ENCODE peak calls at places on chromosome X, in six cellular contexts. One of them, this sample, is unnamed.
A peak's percentile ranks its signal among the peaks of the same experiment; 100 is the strongest.

GRCh38 chrX:16870095-16870860 is at the start of gene RBBP7:
- DNase-seq in Peyer's patch: peak; percentile 92
- DNase-seq in ovary: peak; percentile 96
- DNase-seq in breast epithelium: peak; percentile 90
- DNase-seq in upper lobe of left lung: peak; percentile 93
- DNase-seq in spleen: peak; percentile 98
- DNase-seq in this sample: peak; percentile 97

GRCh38 chrX:119541188-119541587 is 24.0 kb downstream of the STEEP1 start:
- DNase-seq in spleen: no peak
- DNase-seq in upper lobe of left lung: no peak
- DNase-seq in breast epithelium: no peak
- DNase-seq in Peyer's patch: no peak
- DNase-seq in ovary: no peak
- DNase-seq in this sample: no peak

GRCh38 chrX:139831017-139831416 is 101.8 kb downstream of the ATP11C start:
- DNase-seq in Peyer's patch: no peak
- DNase-seq in ovary: no peak
- DNase-seq in breast epithelium: no peak
- DNase-seq in spleen: no peak
- DNase-seq in upper lobe of left lung: no peak
- DNase-seq in this sample: no peak

GRCh38 chrX:28581522-28581921 is 5.7 kb upstream of the IL1RAPL1 start:
- DNase-seq in spleen: no peak
- DNase-seq in Peyer's patch: no peak
- DNase-seq in upper lobe of left lung: no peak
- DNase-seq in ovary: no peak
- DNase-seq in breast epithelium: no peak
- DNase-seq in this sample: no peak

GRCh38 chrX:131544218-131544617 is 344 bp downstream of the OR13H1 start:
- DNase-seq in spleen: no peak
- DNase-seq in ovary: no peak
- DNase-seq in Peyer's patch: no peak
- DNase-seq in upper lobe of left lung: no peak
- DNase-seq in breast epithelium: no peak
- DNase-seq in this sample: no peak

GRCh38 chrX:46327229-46328081 is 217.8 kb downstream of the ZNF674 start:
- DNase-seq in spleen: no peak
- DNase-seq in Peyer's patch: peak; percentile 56
- DNase-seq in ovary: no peak
- DNase-seq in breast epithelium: peak; percentile 61
- DNase-seq in upper lobe of left lung: peak; percentile 33
- DNase-seq in this sample: no peak

GRCh38 chrX:24200133-24200532 is 50.6 kb downstream of the ZFX start:
- DNase-seq in upper lobe of left lung: no peak
- DNase-seq in Peyer's patch: no peak
- DNase-seq in breast epithelium: no peak
- DNase-seq in ovary: no peak
- DNase-seq in spleen: no peak
- DNase-seq in this sample: no peak

GRCh38 chrX:115940888-115941332 is 229.6 kb upstream of the AGTR2 start:
- DNase-seq in upper lobe of left lung: peak; percentile 69
- DNase-seq in breast epithelium: peak; percentile 74
- DNase-seq in Peyer's patch: no peak
- DNase-seq in spleen: no peak
- DNase-seq in ovary: peak; percentile 78
- DNase-seq in this sample: peak; percentile 92

GRCh38 chrX:125577479-125577878 is 257.8 kb downstream of the TEX13C start:
- DNase-seq in upper lobe of left lung: no peak
- DNase-seq in Peyer's patch: no peak
- DNase-seq in ovary: no peak
- DNase-seq in spleen: no peak
- DNase-seq in breast epithelium: no peak
- DNase-seq in this sample: no peak

GRCh38 chrX:24528605-24529004 is 63.5 kb downstream of the PDK3 start:
- DNase-seq in spleen: no peak
- DNase-seq in ovary: no peak
- DNase-seq in breast epithelium: no peak
- DNase-seq in upper lobe of left lung: no peak
- DNase-seq in Peyer's patch: no peak
- DNase-seq in this sample: no peak

GRCh38 chrX:21959362-21960051 is 19.0 kb downstream of the SMS start:
- DNase-seq in ovary: no peak
- DNase-seq in Peyer's patch: no peak
- DNase-seq in upper lobe of left lung: no peak
- DNase-seq in spleen: no peak
- DNase-seq in breast epithelium: no peak
- DNase-seq in this sample: no peak

GRCh38 chrX:149476513-149476912 is 28.6 kb downstream of the IDS start:
- DNase-seq in ovary: no peak
- DNase-seq in breast epithelium: no peak
- DNase-seq in upper lobe of left lung: no peak
- DNase-seq in spleen: no peak
- DNase-seq in Peyer's patch: no peak
- DNase-seq in this sample: no peak
- H3K4me3 ChIP-seq in ovary: no peak overlapping the region
- H3K4me3 ChIP-seq in breast epithelium: no peak overlapping the region
- H3K4me3 ChIP-seq in upper lobe of left lung: no peak overlapping the region
- H3K4me3 ChIP-seq in spleen: no peak overlapping the region
- H3K4me3 ChIP-seq in Peyer's patch: no peak overlapping the region
- H3K4me3 ChIP-seq in this sample: no peak overlapping the region

DNA sequence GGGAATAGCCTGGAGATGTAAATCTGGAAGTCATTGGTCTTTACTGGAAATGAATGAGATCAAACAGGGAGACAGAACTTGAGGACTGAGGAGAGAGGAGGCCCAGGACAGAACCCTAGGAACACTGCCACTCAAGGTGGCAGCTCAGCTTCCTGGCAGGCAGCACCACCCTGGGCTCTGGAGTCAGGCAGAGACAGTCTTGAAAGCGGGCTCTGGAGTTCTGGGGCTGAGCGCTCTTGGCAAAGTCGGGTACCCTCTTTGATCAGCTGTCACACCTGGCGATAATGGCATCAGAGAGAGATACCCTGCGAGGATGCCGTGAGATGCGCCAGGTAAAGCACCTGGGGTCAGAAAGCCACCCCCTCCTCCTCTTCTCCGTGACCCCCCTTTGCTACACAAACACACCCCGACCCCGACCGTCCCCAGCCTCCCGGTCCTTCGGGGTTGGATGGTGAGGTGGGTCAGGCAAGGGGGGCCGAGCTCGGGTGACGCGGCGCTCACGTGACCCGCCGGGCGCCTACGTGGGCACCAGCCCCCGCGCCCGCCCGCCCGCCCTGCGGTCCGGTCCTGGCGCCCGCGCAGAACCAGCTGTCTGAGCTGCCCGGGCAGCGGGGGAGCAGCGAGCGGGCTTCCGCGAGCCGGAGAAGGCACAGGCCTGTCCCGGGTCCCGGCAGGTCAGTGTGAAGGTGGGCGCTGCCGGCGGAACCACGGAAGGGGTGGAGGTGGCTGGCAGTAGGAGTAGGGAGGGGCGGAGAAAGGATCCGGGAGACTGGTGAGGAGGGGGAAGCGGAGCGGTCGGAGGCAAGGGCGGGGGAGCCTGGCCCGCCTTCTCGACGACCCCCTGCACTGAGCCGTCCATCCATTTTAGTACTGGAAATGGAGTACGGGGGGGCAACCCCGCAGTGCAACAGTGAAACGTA is at the start of gene TCEAL3:
- DNase-seq in spleen: peak; percentile 85
- DNase-seq in Peyer's patch: peak; percentile 59
- DNase-seq in upper lobe of left lung: peak; percentile 65
- DNase-seq in breast epithelium: peak; percentile 65
- DNase-seq in ovary: peak; percentile 77
- DNase-seq in this sample: peak; percentile 82
- TF ChIP-seq POLR2A in spleen: no peak
- TF ChIP-seq POLR2A in Peyer's patch: no peak
- TF ChIP-seq POLR2A in upper lobe of left lung: no peak
- TF ChIP-seq POLR2A in breast epithelium: no peak
- TF ChIP-seq POLR2A in ovary: peak; percentile 39
- TF ChIP-seq POLR2A in this sample: peak; percentile 40

GRCh38 chrX:109856974-109857373 is 123.9 kb upstream of the ACSL4 start:
- DNase-seq in breast epithelium: no peak
- DNase-seq in ovary: no peak
- DNase-seq in spleen: no peak
- DNase-seq in Peyer's patch: no peak
- DNase-seq in upper lobe of left lung: no peak
- DNase-seq in this sample: no peak
- H3K27ac ChIP-seq in breast epithelium: no peak overlapping the region
- H3K27ac ChIP-seq in ovary: no peak overlapping the region
- H3K27ac ChIP-seq in spleen: no peak overlapping the region
- H3K27ac ChIP-seq in Peyer's patch: no peak overlapping the region
- H3K27ac ChIP-seq in upper lobe of left lung: peak overlapping the region; percentile 53
- H3K27ac ChIP-seq in this sample: no peak overlapping the region

GRCh38 chrX:154748712-154749339 is 2.1 kb downstream of the GAB3 start:
- DNase-seq in breast epithelium: no peak
- DNase-seq in ovary: peak; percentile 21
- DNase-seq in Peyer's patch: no peak
- DNase-seq in upper lobe of left lung: peak; percentile 64
- DNase-seq in spleen: no peak
- DNase-seq in this sample: peak; percentile 71

GRCh38 chrX:154750301-154751120 is at the start of gene GAB3:
- DNase-seq in breast epithelium: no peak
- DNase-seq in ovary: no peak
- DNase-seq in spleen: peak; percentile 92
- DNase-seq in upper lobe of left lung: no peak
- DNase-seq in Peyer's patch: peak; percentile 54
- DNase-seq in this sample: no peak

GRCh38 chrX:154751121-154751668 is 318 bp upstream of the GAB3 start:
- DNase-seq in spleen: peak; percentile 82
- DNase-seq in breast epithelium: no peak
- DNase-seq in Peyer's patch: no peak
- DNase-seq in upper lobe of left lung: no peak
- DNase-seq in ovary: no peak
- DNase-seq in this sample: no peak

GRCh38 chrX:154751669-154752271 is 893 bp upstream of the GAB3 start:
- DNase-seq in upper lobe of left lung: no peak
- DNase-seq in breast epithelium: no peak
- DNase-seq in spleen: no peak
- DNase-seq in Peyer's patch: no peak
- DNase-seq in ovary: no peak
- DNase-seq in this sample: no peak

GRCh38 chrX:154749856-154750255 is 1.0 kb downstream of the GAB3 start:
- DNase-seq in Peyer's patch: no peak
- DNase-seq in ovary: no peak
- DNase-seq in spleen: no peak
- DNase-seq in upper lobe of left lung: no peak
- DNase-seq in breast epithelium: no peak
- DNase-seq in this sample: no peak
- H3K4me3 ChIP-seq in Peyer's patch: peak overlapping the region; percentile 59
- H3K4me3 ChIP-seq in ovary: no peak overlapping the region
- H3K4me3 ChIP-seq in spleen: peak overlapping the region; percentile 59
- H3K4me3 ChIP-seq in upper lobe of left lung: peak overlapping the region; percentile 59
- H3K4me3 ChIP-seq in breast epithelium: peak overlapping the region; percentile 52
- H3K4me3 ChIP-seq in this sample: no peak overlapping the region

GRCh38 chrX:107825698-107826285 is at the start of gene MID2:
- DNase-seq in Peyer's patch: peak; percentile 75
- DNase-seq in spleen: peak; percentile 80
- DNase-seq in ovary: peak; percentile 61
- DNase-seq in upper lobe of left lung: peak; percentile 79
- DNase-seq in breast epithelium: peak; percentile 63
- DNase-seq in this sample: peak; percentile 88

GRCh38 chrX:107818900-107819521 is 6.7 kb upstream of the MID2 start:
- DNase-seq in upper lobe of left lung: no peak
- DNase-seq in spleen: no peak
- DNase-seq in breast epithelium: no peak
- DNase-seq in ovary: no peak
- DNase-seq in Peyer's patch: no peak
- DNase-seq in this sample: no peak

GRCh38 chrX:107823456-107823855 is 2.2 kb upstream of the MID2 start:
- DNase-seq in upper lobe of left lung: no peak
- DNase-seq in Peyer's patch: no peak
- DNase-seq in ovary: no peak
- DNase-seq in breast epithelium: no peak
- DNase-seq in spleen: no peak
- DNase-seq in this sample: no peak

GRCh38 chrX:107826286-107827136 is 845 bp downstream of the MID2 start:
- DNase-seq in breast epithelium: no peak
- DNase-seq in upper lobe of left lung: peak; percentile 29
- DNase-seq in ovary: peak; percentile 27
- DNase-seq in Peyer's patch: peak; percentile 56
- DNase-seq in spleen: peak; percentile 79
- DNase-seq in this sample: peak; percentile 67

DNA sequence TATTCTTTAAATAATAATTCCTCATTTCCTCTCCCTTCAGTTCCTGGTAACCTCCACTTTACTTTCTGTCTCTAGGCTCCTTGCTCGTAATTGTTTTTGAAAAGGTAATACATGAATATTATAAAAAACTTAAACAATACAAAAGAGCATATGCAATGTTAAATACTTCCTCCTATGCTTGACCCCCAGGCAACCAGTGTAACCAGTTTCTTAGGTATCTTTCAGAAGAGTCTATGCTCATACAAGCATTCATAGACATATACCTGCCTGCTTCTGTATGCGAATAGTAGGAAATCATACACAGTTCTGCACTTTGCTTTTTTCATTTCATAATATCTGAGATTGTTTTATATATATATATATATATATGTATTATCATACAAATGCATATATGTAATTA is 2.6 kb upstream of the MID2 start:
- DNase-seq in spleen: no peak
- DNase-seq in ovary: no peak
- DNase-seq in Peyer's patch: no peak
- DNase-seq in breast epithelium: no peak
- DNase-seq in upper lobe of left lung: no peak
- DNase-seq in this sample: no peak
- TF ChIP-seq POLR2A in spleen: no peak
- TF ChIP-seq POLR2A in ovary: no peak
- TF ChIP-seq POLR2A in Peyer's patch: no peak
- TF ChIP-seq POLR2A in breast epithelium: no peak
- TF ChIP-seq POLR2A in upper lobe of left lung: no peak
- TF ChIP-seq POLR2A in this sample: no peak

DNA sequence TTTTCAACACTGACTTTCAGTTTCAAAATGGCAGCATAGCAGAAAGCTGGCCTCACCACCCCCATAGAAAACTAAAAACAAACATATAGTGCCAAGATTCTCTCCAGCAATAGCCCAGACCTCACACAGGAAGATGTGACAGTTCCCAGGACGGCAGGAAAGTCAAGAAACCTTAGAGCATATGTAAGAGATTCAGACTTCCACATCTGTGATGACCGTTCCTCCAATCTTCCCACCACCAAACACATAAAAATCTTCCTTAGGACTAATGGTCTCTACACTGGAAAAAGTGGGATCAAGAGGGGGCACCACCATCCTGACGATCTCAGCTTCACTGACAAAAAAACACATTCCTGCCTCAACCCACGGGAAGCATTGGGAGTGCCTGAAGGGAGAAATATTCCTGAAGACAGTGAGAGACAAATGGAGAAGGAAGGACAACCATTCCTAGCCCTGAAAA is 134.1 kb upstream of the CPXCR1 start:
- DNase-seq in breast epithelium: no peak
- DNase-seq in spleen: no peak
- DNase-seq in upper lobe of left lung: no peak
- DNase-seq in Peyer's patch: no peak
- DNase-seq in ovary: no peak
- DNase-seq in this sample: no peak
- H3K27ac ChIP-seq in breast epithelium: no peak overlapping the region
- H3K27ac ChIP-seq in spleen: no peak overlapping the region
- H3K27ac ChIP-seq in upper lobe of left lung: no peak overlapping the region
- H3K27ac ChIP-seq in Peyer's patch: no peak overlapping the region
- H3K27ac ChIP-seq in ovary: no peak overlapping the region
- H3K27ac ChIP-seq in this sample: no peak overlapping the region